ENCODE peak calls at places on chromosomes 7 and 10, in six cellular contexts. N, Y, L, X, A and U are unnamed samples.

GRCh38 chr10:130244928-130245495 is 108.8 kb downstream of the GLRX3 start:
- DNase-seq in N (no peak), Y (no peak), L (no peak), X (no peak), A (no peak), U (no peak)

GRCh38 chr7:55111007-55111406 is 92.2 kb downstream of the EGFR start:
- DNase-seq in N (no peak), Y (peak; percentile 85), L (no peak), X (no peak), A (no peak), U (peak; percentile 58)

GRCh38 chr7:74220229-74220628 is 10.4 kb downstream of the LAT2 start:
- DNase-seq in N (no peak), Y (no peak), L (no peak), X (no peak), A (no peak), U (no peak)

GRCh38 chr10:22319559-22320558 is 1.0 kb upstream of the BMI1 start:
- DNase-seq in N (no peak), Y (no peak), L (no peak), X (no peak), A (no peak), U (no peak)

GRCh38 chr10:84613336-84614021 is 285.1 kb downstream of the CCSER2 start:
- DNase-seq in N (no peak), Y (peak; percentile 2), L (peak; percentile 78), X (peak; percentile 55), A (peak; percentile 15), U (no peak)

GRCh38 chr10:13759167-13759566 is 172.4 kb downstream of the PRPF18 start:
- DNase-seq in N (no peak), Y (peak; percentile 14), L (no peak), X (no peak), A (no peak), U (peak; percentile 29)

GRCh38 chr7:52498319-52498718 is 537.1 kb upstream of the POM121L12 start:
- DNase-seq in N (no peak), Y (no peak), L (no peak), X (no peak), A (no peak), U (no peak)

GRCh38 chr7:47428052-47428779 is 153.7 kb downstream of the TNS3 start:
- DNase-seq in N (no peak), Y (no peak), L (no peak), X (no peak), A (no peak), U (no peak)

GRCh38 chr7:82050134-82050533 is 280.3 kb upstream of the HGF start:
- DNase-seq in N (no peak), Y (peak; percentile 83), L (peak; percentile 45), X (no peak), A (peak; percentile 87), U (peak; percentile 63)

GRCh38 chr7:106231856-106232490 is 52.8 kb downstream of the NAMPT start:
- DNase-seq in N (no peak), Y (no peak), L (no peak), X (no peak), A (no peak), U (no peak)

GRCh38 chr7:117323585-117323876 is 673 bp upstream of the WNT2 start:
- DNase-seq in N (no peak), Y (no peak), L (no peak), X (no peak), A (no peak), U (no peak)

GRCh38 chr7:54339074-54339473 is 203.1 kb upstream of the VSTM2A start:
- DNase-seq in N (no peak), Y (peak; percentile 87), L (peak; percentile 33), X (no peak), A (peak; percentile 10), U (no peak)

GRCh38 chr10:98344589-98345038 is 70.4 kb downstream of the PYROXD2 start:
- DNase-seq in N (peak; percentile 83), Y (peak; percentile 99), L (no peak), X (peak; percentile 53), A (peak; percentile 95), U (no peak)

GRCh38 chr10:26232174-26232573 is 15.6 kb downstream of the GAD2 start:
- DNase-seq in N (no peak), Y (no peak), L (no peak), X (no peak), A (no peak), U (no peak)

GRCh38 chr7:1667566-1668485 is 2.3 kb upstream of the ELFN1 start:
- DNase-seq in N (no peak), Y (no peak), L (peak; percentile 46), X (peak; percentile 41), A (no peak), U (no peak)

GRCh38 chr7:70580161-70580560 is 551.8 kb upstream of the GALNT17 start:
- DNase-seq in N (no peak), Y (no peak), L (no peak), X (no peak), A (no peak), U (no peak)

GRCh38 chr10:58513189-58514101 is 773 bp downstream of the BICC1 start:
- DNase-seq in N (peak; percentile 50), Y (peak; percentile 87), L (peak; percentile 42), X (peak; percentile 47), A (peak; percentile 89), U (no peak)

GRCh38 chr10:110503528-110504110 is 5.9 kb downstream of the DUSP5 start:
- DNase-seq in N (no peak), Y (no peak), L (no peak), X (no peak), A (no peak), U (no peak)

GRCh38 chr10:59284111-59284975 is 78.0 kb downstream of the FAM13C start:
- DNase-seq in N (no peak), Y (no peak), L (no peak), X (no peak), A (no peak), U (no peak)

GRCh38 chr10:11272915-11273389 is 255.3 kb downstream of the CELF2 start:
- DNase-seq in N (no peak), Y (no peak), L (no peak), X (no peak), A (no peak), U (no peak)

GRCh38 chr7:85104432-85105205 is 82.2 kb downstream of the SEMA3D start:
- DNase-seq in N (no peak), Y (peak; percentile 83), L (no peak), X (no peak), A (peak; percentile 70), U (no peak)

GRCh38 chr10:106836923-106837322 is 327.6 kb downstream of the SORCS1 start:
- DNase-seq in N (no peak), Y (no peak), L (no peak), X (no peak), A (no peak), U (no peak)

GRCh38 chr7:19305698-19306097 is 160.5 kb upstream of the FERD3L start:
- DNase-seq in N (no peak), Y (no peak), L (no peak), X (no peak), A (no peak), U (no peak)

GRCh38 chr10:22252286-22252800 is 34.5 kb upstream of the EBLN1 start:
- DNase-seq in N (peak; percentile 65), Y (peak; percentile 67), L (peak; percentile 53), X (peak; percentile 61), A (peak; percentile 60), U (no peak)

GRCh38 chr7:39624202-39624807 is 933 bp downstream of the RALA start:
- DNase-seq in N (no peak), Y (peak; percentile 60), L (peak; percentile 36), X (no peak), A (peak; percentile 58), U (no peak)

GRCh38 chr10:6423004-6423403 is 157.1 kb downstream of the PRKCQ start:
- DNase-seq in N (no peak), Y (no peak), L (no peak), X (no peak), A (no peak), U (no peak)

GRCh38 chr7:1953199-1954190 is 279.2 kb downstream of the MAD1L1 start:
- DNase-seq in N (peak; percentile 10), Y (no peak), L (no peak), X (peak; percentile 42), A (no peak), U (no peak)

GRCh38 chr10:95435548-95436279 is 125.5 kb downstream of the SORBS1 start:
- DNase-seq in N (no peak), Y (no peak), L (no peak), X (no peak), A (no peak), U (no peak)

GRCh38 chr7:117834983-117835664 is 38.1 kb downstream of the CTTNBP2 start:
- DNase-seq in N (no peak), Y (no peak), L (no peak), X (no peak), A (no peak), U (no peak)

GRCh38 chr7:77702451-77703219 is 6.4 kb downstream of the RSBN1L start:
- DNase-seq in N (no peak), Y (no peak), L (no peak), X (no peak), A (no peak), U (no peak)
- TF ChIP-seq CTCF in N (no peak), Y (no peak), L (no peak), X (no peak), A (no peak), U (no peak)

GRCh38 chr7:86975914-86976313 is 83.5 kb downstream of the ELAPOR2 start:
- DNase-seq in N (no peak), Y (no peak), L (no peak), X (no peak), A (no peak), U (no peak)

GRCh38 chr7:86976958-86977357 is 82.5 kb downstream of the ELAPOR2 start:
- DNase-seq in N (no peak), Y (no peak), L (no peak), X (no peak), A (no peak), U (no peak)

GRCh38 chr7:86972072-86972471 is 87.4 kb downstream of the ELAPOR2 start:
- DNase-seq in N (no peak), Y (no peak), L (no peak), X (no peak), A (no peak), U (no peak)

GRCh38 chr7:86978804-86979506 is 80.5 kb downstream of the ELAPOR2 start:
- DNase-seq in N (no peak), Y (no peak), L (no peak), X (no peak), A (no peak), U (no peak)

GRCh38 chr7:86975449-86975848 is 84.0 kb downstream of the ELAPOR2 start:
- DNase-seq in N (no peak), Y (no peak), L (no peak), X (no peak), A (no peak), U (no peak)
- H3K4me3 ChIP-seq in N (no peak overlapping the region), Y (no peak overlapping the region), L (no peak overlapping the region), X (no peak overlapping the region), A (no peak overlapping the region), U (no peak overlapping the region)

GRCh38 chr10:66228887-66229286 is 696.9 kb upstream of the LRRTM3 start:
- DNase-seq in N (no peak), Y (no peak), L (no peak), X (no peak), A (no peak), U (no peak)
- TF ChIP-seq CTCF in N (no peak), Y (no peak), L (no peak), X (no peak), A (no peak), U (no peak)

DNA sequence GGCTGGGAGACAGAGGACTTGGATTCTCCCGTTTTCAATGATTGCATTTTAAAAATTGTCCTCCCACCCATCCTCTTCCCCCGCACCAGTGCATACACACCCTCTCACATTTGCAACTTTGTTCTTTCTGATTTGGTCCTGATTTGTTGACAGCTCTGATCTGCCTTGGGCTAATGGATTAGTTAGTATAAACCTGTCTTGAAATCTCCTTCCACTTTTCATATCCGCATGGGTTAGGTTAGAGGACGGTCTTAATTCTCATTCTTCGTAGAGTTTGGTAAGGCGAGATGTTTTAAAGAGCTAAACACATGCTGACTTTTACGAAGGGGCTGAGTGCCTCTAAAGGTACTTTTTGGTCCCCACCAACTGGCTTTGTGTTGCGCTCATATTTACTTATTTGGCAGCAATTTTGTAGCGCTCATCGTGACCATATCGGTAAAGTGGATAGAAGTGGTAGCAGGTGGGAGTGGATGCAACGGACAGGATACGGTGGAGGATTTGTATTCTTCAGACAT is 1.1 kb downstream of the AHR start:
- DNase-seq in N (no peak), Y (peak; percentile 52), L (peak; percentile 15), X (no peak), A (peak; percentile 58), U (no peak)
- H3K4me3 ChIP-seq in N (peak overlapping the region; percentile 92), Y (peak overlapping the region; percentile 78), L (peak overlapping the region; percentile 88), X (peak overlapping the region; percentile 90), A (peak overlapping the region; percentile 73), U (peak overlapping the region; percentile 76)